ENCODE peak calls at places on chromosome 19, in five cellular contexts. A is heart left ventricle, X is neuronal stem cell, J is kidney, E is uterus. K is an unnamed sample.

GRCh38 chr19:12913871-12914690 is 5.0 kb downstream of the SYCE2 start:
- DNase-seq in A (no peak), E (no peak), X (no peak), J (no peak), K (no peak)

GRCh38 chr19:13033819-13034611 is 38.7 kb downstream of the NFIX start:
- DNase-seq in J (no peak), A (peak), E (peak), X (no peak), K (no peak)

GRCh38 chr19:29293292-29293691 is 80.3 kb upstream of the UQCRFS1 start:
- DNase-seq in E (no peak), A (no peak), J (no peak), X (no peak), K (no peak)

GRCh38 chr19:32675720-32676185 is at the start of gene RGS9BP:
- DNase-seq in J (peak), X (peak), A (peak), E (peak), K (peak)

GRCh38 chr19:7751157-7751783 is 3.9 kb upstream of the CD209 start:
- DNase-seq in A (no peak), X (no peak), E (no peak), J (no peak), K (no peak)

GRCh38 chr19:30662211-30662861 is 290.2 kb downstream of the ZNF536 start:
- DNase-seq in E (no peak), X (no peak), J (no peak), A (no peak), K (peak)

GRCh38 chr19:16148443-16149045 is 5.1 kb downstream of the HSH2D start:
- DNase-seq in J (no peak), E (no peak), A (no peak), X (no peak), K (no peak)

GRCh38 chr19:46859637-46860124 is 1.1 kb upstream of the ARHGAP35 start:
- DNase-seq in J (peak), X (no peak), E (peak), A (peak), K (no peak)

GRCh38 chr19:2648528-2648937 is 54.0 kb downstream of the GNG7 start:
- DNase-seq in J (peak), X (peak), E (peak), A (peak), K (peak)

GRCh38 chr19:16076958-16077611 is 790 bp downstream of the TPM4 start:
- DNase-seq in E (no peak), X (no peak), A (peak), J (peak), K (no peak)

GRCh38 chr19:42281175-42282035 is 12.4 kb downstream of the CIC start:
- DNase-seq in J (peak), E (peak), X (peak), A (peak), K (peak)

GRCh38 chr19:58572818-58573657 is at the start of gene MZF1:
- DNase-seq in E (peak), J (peak), A (peak), X (peak), K (peak)

GRCh38 chr19:28920269-28921066 is 292.5 kb downstream of the UQCRFS1 start:
- DNase-seq in A (no peak), X (peak), J (no peak), E (no peak), K (no peak)

GRCh38 chr19:39826311-39826945 is 7.5 kb downstream of the DYRK1B start:
- DNase-seq in A (no peak), E (no peak), X (no peak), J (no peak), K (no peak)

GRCh38 chr19:17526922-17527321 is 15.5 kb downstream of the PGLS start:
- DNase-seq in X (no peak), E (no peak), A (no peak), J (no peak), K (no peak)
- H3K4me3 ChIP-seq in X (no peak), E (no peak), A (no peak), J (no peak), K (no peak)

DNA sequence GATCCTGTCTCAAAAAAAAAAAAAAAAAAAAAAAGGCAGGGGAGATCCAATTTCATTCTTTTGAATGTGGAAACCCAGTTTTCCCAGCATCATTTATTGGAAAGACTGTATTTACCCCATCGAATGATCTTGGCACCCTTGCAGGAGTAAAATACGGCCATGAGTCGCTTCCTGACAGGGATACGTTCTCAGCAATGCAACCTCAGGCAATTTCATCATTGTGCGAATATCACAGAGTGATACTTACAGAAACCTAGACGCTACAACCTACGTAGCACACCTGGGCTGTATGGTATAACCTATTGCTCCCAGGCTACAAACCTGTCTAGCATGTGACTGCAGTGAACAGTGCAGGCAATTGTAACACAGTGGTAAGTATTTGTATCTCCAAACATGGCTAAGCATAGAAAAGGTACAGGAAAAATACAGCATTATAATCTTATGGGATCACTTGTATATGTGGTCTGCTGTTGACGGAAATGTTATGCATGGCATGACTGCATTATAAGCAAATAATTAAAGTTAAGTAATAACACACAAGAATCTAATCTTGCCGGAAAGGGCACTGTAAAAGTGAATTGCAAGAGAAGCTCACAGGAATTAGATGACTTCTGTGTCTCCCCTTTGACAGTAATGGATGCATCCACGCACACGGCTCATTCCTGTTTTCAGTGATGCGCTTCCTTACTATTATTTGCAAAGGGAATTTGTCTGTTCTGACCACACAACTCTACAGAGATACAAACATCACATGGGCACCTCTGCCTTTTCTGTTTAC is 24.0 kb downstream of the RFX2 start:
- DNase-seq in E (no peak), X (no peak), A (no peak), J (no peak), K (no peak)
- H3K27ac ChIP-seq in E (peak), X (no peak), A (no peak), J (no peak), K (peak)

GRCh38 chr19:18390075-18390909 is 4.3 kb downstream of the GDF15 start:
- DNase-seq in J (no peak), A (no peak), E (no peak), X (no peak), K (no peak)

GRCh38 chr19:18387395-18387794 is 1.4 kb downstream of the GDF15 start:
- DNase-seq in A (no peak), E (no peak), J (no peak), X (no peak), K (no peak)

GRCh38 chr19:18388328-18389094 is 2.6 kb downstream of the GDF15 start:
- DNase-seq in A (peak), X (peak), E (peak), J (peak), K (peak)

GRCh38 chr19:18389736-18390074 is 3.7 kb downstream of the GDF15 start:
- DNase-seq in X (no peak), A (no peak), J (no peak), E (no peak), K (no peak)

GRCh38 chr19:18389095-18389735 is 3.3 kb downstream of the GDF15 start:
- DNase-seq in A (no peak), X (no peak), E (no peak), J (no peak), K (no peak)
- H3K4me3 ChIP-seq in A (no peak), X (no peak), E (no peak), J (peak), K (no peak)

GRCh38 chr19:35037716-35038622 is 3.6 kb upstream of the HPN start:
- DNase-seq in J (no peak), E (no peak), A (peak), X (no peak), K (no peak)

GRCh38 chr19:35032356-35032865 is 2.1 kb downstream of the SCN1B start:
- DNase-seq in J (no peak), E (no peak), X (no peak), A (no peak), K (no peak)

GRCh38 chr19:35033067-35034004 is 3.1 kb downstream of the SCN1B start:
- DNase-seq in E (no peak), J (no peak), A (no peak), X (no peak), K (no peak)

GRCh38 chr19:35034005-35034502 is 3.8 kb downstream of the SCN1B start:
- DNase-seq in E (no peak), A (no peak), J (no peak), X (no peak), K (no peak)

DNA sequence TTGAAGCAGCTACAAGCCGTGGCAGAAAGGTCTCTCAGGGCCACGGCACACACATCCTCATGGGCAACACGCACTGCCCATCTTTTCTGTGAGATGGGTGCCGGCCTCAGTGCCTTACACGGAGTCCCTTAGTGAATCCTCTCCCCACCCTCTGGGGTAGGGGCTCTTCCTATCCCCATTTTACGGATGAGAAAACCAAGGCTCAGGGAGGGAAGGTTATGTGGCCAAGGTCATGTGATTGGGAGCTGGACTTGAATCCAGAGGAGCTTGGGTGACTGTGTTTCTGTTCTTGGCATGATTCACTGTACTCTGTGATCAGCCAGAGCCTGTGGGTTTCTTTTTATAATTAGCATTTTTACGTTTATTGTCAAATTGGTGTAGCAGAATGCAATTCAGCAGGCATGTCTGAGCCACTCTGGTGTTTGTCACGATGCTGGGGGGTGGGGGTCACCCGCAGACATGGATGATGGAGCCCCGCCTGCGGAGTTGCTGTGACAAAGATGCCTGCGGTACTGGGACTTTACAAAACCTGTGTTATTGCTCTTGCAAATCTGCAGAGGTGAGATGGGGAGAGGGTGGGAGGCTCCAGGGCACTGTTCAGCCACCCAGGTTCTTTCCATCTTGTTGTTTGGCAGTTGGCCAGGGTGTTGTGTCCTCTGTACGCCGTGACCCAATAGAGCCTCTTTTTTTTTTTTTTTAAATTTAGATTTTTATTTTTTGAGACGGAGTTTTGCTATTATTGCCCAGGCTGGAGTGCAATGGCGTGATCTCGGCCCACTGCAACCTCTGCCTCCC is 4.5 kb downstream of the SCN1B start:
- DNase-seq in E (no peak), J (no peak), X (no peak), A (no peak), K (no peak)
- H3K27ac ChIP-seq in E (no peak), J (no peak), X (no peak), A (no peak), K (no peak)

GRCh38 chr19:14503285-14503684 is 7.4 kb upstream of the GIPC1 start:
- DNase-seq in J (no peak), A (no peak), E (no peak), X (no peak), K (no peak)
- H3K4me3 ChIP-seq in J (no peak), A (no peak), E (no peak), X (no peak), K (no peak)